ENCODE peak calls at places on chromosomes 11 and 22, in six cellular contexts. J, M, D, T, B and I are unnamed samples.

GRCh38 chr11:69939551-69940245 is 120.5 kb upstream of the FGF3 start:
- DNase-seq in J (no peak), M (peak), D (peak), T (peak), B (no peak), I (peak)

GRCh38 chr11:130587658-130588057 is 139.2 kb downstream of the ADAMTS15 start:
- DNase-seq in J (no peak), M (no peak), D (no peak), T (no peak), B (no peak), I (no peak)

GRCh38 chr11:61413496-61413895 is 16.3 kb downstream of the CPSF7 start:
- DNase-seq in J (no peak), M (peak), D (no peak), T (peak), B (no peak), I (peak)

GRCh38 chr11:117392001-117392690 is 64.5 kb downstream of the CEP164 start:
- DNase-seq in J (no peak), M (no peak), D (no peak), T (no peak), B (no peak), I (no peak)

GRCh38 chr11:98260983-98261382 is 759.8 kb upstream of the CNTN5 start:
- DNase-seq in J (no peak), M (no peak), D (no peak), T (no peak), B (no peak), I (no peak)

GRCh38 chr11:68690671-68691401 is 6.5 kb downstream of the GAL start:
- DNase-seq in J (no peak), M (no peak), D (no peak), T (no peak), B (no peak), I (peak)

GRCh38 chr11:3124821-3125220 is 40.3 kb downstream of the OSBPL5 start:
- DNase-seq in J (no peak), M (no peak), D (no peak), T (no peak), B (no peak), I (no peak)

GRCh38 chr22:45240810-45241631 is at the start of gene KIAA0930:
- DNase-seq in J (peak), M (peak), D (peak), T (peak), B (peak), I (peak)

GRCh38 chr22:50293441-50294318 is 13.8 kb downstream of the PLXNB2 start:
- DNase-seq in J (no peak), M (peak), D (peak), T (peak), B (peak), I (peak)

GRCh38 chr11:31355131-31355530 is 14.4 kb downstream of the DCDC1 start:
- DNase-seq in J (no peak), M (no peak), D (no peak), T (peak), B (no peak), I (no peak)

GRCh38 chr11:13874596-13874995 is 87.9 kb upstream of the SPON1 start:
- DNase-seq in J (no peak), M (no peak), D (no peak), T (no peak), B (no peak), I (no peak)

GRCh38 chr11:122779047-122779629 is 59.2 kb upstream of the CRTAM start:
- DNase-seq in J (no peak), M (no peak), D (no peak), T (peak), B (no peak), I (peak)

GRCh38 chr22:29979645-29980303 is 96.8 kb downstream of the MTMR3 start:
- DNase-seq in J (no peak), M (peak), D (no peak), T (no peak), B (no peak), I (peak)

GRCh38 chr11:124200671-124201070 is 17.5 kb downstream of the OR10D3 start:
- DNase-seq in J (no peak), M (no peak), D (no peak), T (no peak), B (no peak), I (no peak)

GRCh38 chr22:27998511-27999410 is 79.7 kb upstream of the PITPNB start:
- DNase-seq in J (no peak), M (no peak), D (no peak), T (no peak), B (no peak), I (no peak)

GRCh38 chr22:36220457-36220921 is 18.8 kb downstream of the APOL2 start:
- DNase-seq in J (no peak), M (peak), D (peak), T (no peak), B (peak), I (peak)

GRCh38 chr22:48740086-48740730 is 1087.5 kb downstream of the BRD1 start:
- DNase-seq in J (no peak), M (no peak), D (no peak), T (no peak), B (no peak), I (no peak)

GRCh38 chr11:11171285-11171684 is 181.8 kb downstream of the CSNK2A3 start:
- DNase-seq in J (no peak), M (peak), D (no peak), T (peak), B (no peak), I (no peak)

GRCh38 chr22:31089101-31090100 is 8.3 kb downstream of the SMTN start:
- DNase-seq in J (no peak), M (no peak), D (peak), T (peak), B (no peak), I (peak)

GRCh38 chr11:57161351-57161750 is 20.4 kb upstream of the LRRC55 start:
- DNase-seq in J (no peak), M (no peak), D (no peak), T (no peak), B (peak), I (no peak)

GRCh38 chr11:3865388-3866193 is 10.1 kb downstream of the STIM1 start:
- DNase-seq in J (no peak), M (peak), D (no peak), T (peak), B (peak), I (peak)

GRCh38 chr22:39149915-39150847 is 2.3 kb downstream of the CBX7 start:
- DNase-seq in J (no peak), M (no peak), D (no peak), T (no peak), B (no peak), I (no peak)

GRCh38 chr22:30004689-30005088 is 75.6 kb upstream of the HORMAD2 start:
- DNase-seq in J (no peak), M (peak), D (no peak), T (no peak), B (no peak), I (no peak)

GRCh38 chr22:47822459-47822858 is 1060.0 kb downstream of the TBC1D22A start:
- DNase-seq in J (no peak), M (no peak), D (no peak), T (no peak), B (no peak), I (no peak)

GRCh38 chr11:35367491-35367890 is 51.9 kb downstream of the SLC1A2 start:
- DNase-seq in J (no peak), M (peak), D (no peak), T (peak), B (no peak), I (peak)

GRCh38 chr11:44066732-44067131 is 662 bp downstream of the ACCS start:
- DNase-seq in J (peak), M (peak), D (peak), T (peak), B (peak), I (peak)

GRCh38 chr11:111414267-111414931 is 35.3 kb upstream of the POU2AF1 start:
- DNase-seq in J (no peak), M (no peak), D (no peak), T (no peak), B (no peak), I (peak)

GRCh38 chr11:121762820-121763219 is 310.1 kb upstream of the SORL1-AS1 start:
- DNase-seq in J (no peak), M (peak), D (peak), T (peak), B (no peak), I (no peak)

DNA sequence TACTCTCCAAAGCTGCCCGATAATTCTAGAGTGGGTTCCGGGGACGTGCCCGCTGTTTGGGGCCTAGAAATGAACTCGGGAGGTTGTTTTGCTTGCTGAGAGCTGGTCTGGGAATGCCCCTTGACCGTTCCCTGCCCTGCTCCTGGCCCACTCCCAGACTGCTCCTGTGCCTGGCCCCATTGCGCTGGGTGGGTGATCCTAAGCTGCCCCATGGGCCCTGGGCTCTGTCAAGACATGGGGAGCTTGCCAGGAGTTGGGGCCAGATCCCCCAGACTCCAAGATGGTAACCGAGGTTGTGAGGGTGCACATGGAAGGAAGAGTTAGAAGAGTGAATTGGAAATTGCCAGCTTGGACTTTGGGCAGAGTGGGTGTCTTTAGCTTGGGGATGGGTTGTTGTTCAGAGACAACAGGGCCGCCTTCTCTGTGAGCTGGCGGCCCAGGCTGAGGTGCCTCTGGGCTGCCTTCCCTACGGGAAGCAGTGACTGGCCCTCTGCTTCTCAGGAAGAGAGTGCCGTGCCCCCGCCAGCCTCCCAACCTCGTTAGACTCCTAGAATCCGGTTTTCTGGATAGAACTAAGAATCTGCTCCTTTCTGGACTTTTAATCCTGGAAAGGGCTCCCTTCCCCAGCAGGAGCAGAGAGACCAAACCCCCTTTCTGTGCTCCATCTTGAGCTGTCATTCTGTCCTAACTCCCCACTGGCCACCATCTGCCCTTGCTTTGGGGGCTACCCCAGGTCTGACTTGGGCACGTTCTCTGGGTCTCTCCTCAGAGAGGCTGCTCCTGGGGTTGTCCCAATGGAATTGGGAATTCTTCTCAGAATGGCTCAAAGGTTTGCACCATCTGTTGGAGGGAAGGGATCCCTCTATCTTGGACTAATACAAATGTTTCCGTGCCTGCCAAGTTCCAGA is 1.8 kb downstream of the ST3GAL4 start:
- DNase-seq in J (no peak), M (no peak), D (no peak), T (no peak), B (no peak), I (no peak)
- H3K4me3 ChIP-seq in J (no peak), M (peak), D (peak), T (no peak), B (no peak), I (peak)

DNA sequence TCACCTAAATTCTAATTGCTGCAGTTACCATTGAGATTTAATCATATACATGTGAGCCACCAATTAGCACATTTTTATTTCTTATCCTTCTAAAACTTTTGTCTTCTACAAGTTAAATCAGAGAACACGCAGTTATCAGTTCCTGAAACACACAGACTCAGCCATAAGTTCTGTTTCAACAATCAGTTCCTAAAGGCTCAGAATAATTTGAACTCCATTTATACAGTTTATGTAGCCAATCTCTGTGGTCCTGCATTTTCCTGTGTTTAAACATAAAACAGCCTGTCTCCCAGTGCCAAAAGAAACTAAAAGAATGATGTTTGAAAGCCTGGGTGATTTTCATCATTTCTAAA is 2.9 kb downstream of the PLAAT3 start:
- DNase-seq in J (no peak), M (no peak), D (no peak), T (no peak), B (no peak), I (no peak)
- H3K4me3 ChIP-seq in J (no peak), M (no peak), D (no peak), T (no peak), B (no peak), I (no peak)

GRCh38 chr22:22450343-22450839 is 58.2 kb downstream of the ZNF280B start:
- DNase-seq in J (no peak), M (no peak), D (no peak), T (no peak), B (no peak), I (no peak)
- H3K4me3 ChIP-seq in J (no peak), M (no peak), D (no peak), T (no peak), B (no peak), I (no peak)

DNA sequence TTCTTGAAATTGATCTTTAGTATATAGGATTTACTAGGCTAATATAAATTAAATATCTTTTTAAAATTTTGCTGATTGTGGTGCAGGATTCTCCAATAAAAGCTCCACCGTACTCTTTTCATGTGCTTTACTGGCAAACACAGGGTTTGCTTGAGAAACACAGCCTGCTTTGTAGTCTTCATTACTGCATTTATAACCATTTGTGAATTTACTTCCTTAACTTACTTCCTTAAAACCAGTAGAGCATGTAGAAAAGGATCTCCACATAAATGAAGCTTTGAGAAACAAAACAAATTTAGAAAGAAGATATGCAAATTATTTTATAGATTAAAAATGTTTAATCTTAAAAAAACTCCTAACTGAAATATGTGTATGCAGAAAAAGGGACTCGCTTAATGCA is 28.8 kb downstream of the SWAP70 start:
- DNase-seq in J (no peak), M (no peak), D (no peak), T (no peak), B (no peak), I (no peak)
- H3K4me3 ChIP-seq in J (no peak), M (no peak), D (no peak), T (no peak), B (no peak), I (no peak)